ENCODE peak calls at places on chromosomes 12 and 14, in nine cellular contexts. O is AG10803; F is psoas muscle; Y is activated B cell treated with CpG ODN at 0.5 μM for 24 hours; A is CD8-positive, alpha-beta T cell; B is GM13976; G is fibroblast of lung; R is left ventricle myocardium inferior; U is cardiac muscle cell. J is an unnamed sample.

GRCh38 chr12:25811656-25812126 is 146.8 kb upstream of the RASSF8 start:
- DNase-seq in O (peak), F (no peak), Y (no peak), A (no peak), B (peak), G (no peak), R (no peak), U (no peak), J (no peak)

GRCh38 chr14:39055786-39056474 is 47.1 kb downstream of the SEC23A start:
- DNase-seq in O (no peak), F (no peak), Y (no peak), A (no peak), B (no peak), G (peak), R (no peak), U (peak), J (no peak)

GRCh38 chr12:91382081-91382543 is 199.5 kb upstream of the DCN start:
- DNase-seq in O (peak), F (peak), Y (peak), A (peak), B (peak), G (peak), R (peak), U (peak), J (peak)

GRCh38 chr14:91223028-91223783 is 21.3 kb downstream of the GPR68 start:
- DNase-seq in O (no peak), F (no peak), Y (no peak), A (no peak), B (no peak), G (no peak), R (no peak), U (no peak), J (no peak)

GRCh38 chr14:69636051-69636639 is 24.7 kb downstream of the SUSD6 start:
- DNase-seq in O (no peak), F (no peak), Y (no peak), A (no peak), B (no peak), G (no peak), R (no peak), U (no peak), J (no peak)

GRCh38 chr14:102363182-102363952 is 626 bp downstream of the TECPR2 start:
- DNase-seq in O (peak), F (peak), Y (no peak), A (no peak), B (peak), G (peak), R (peak), U (no peak), J (no peak)

GRCh38 chr12:124734224-124734788 is 129.4 kb downstream of the SCARB1 start:
- DNase-seq in O (no peak), F (peak), Y (no peak), A (no peak), B (no peak), G (peak), R (peak), U (peak), J (no peak)

GRCh38 chr12:94832780-94833760 is 170.4 kb downstream of the NDUFA12 start:
- DNase-seq in O (no peak), F (peak), Y (no peak), A (no peak), B (peak), G (peak), R (no peak), U (peak), J (peak)

GRCh38 chr14:103209054-103209453 is 85.8 kb downstream of the TNFAIP2 start:
- DNase-seq in O (peak), F (no peak), Y (no peak), A (no peak), B (no peak), G (no peak), R (no peak), U (no peak), J (no peak)

GRCh38 chr12:101743724-101744472 is 4.6 kb upstream of the SYCP3 start:
- DNase-seq in O (peak), F (no peak), Y (peak), A (no peak), B (peak), G (no peak), R (no peak), U (no peak), J (no peak)

GRCh38 chr12:12562016-12562483 is 613 bp downstream of the DUSP16 start:
- DNase-seq in O (peak), F (peak), Y (peak), A (peak), B (peak), G (peak), R (peak), U (peak), J (peak)

GRCh38 chr14:75428230-75429104 is 645 bp downstream of the JDP2 start:
- DNase-seq in O (peak), F (peak), Y (peak), A (no peak), B (peak), G (no peak), R (peak), U (peak), J (peak)

GRCh38 chr14:74975059-74975810 is 19.8 kb upstream of the PGF start:
- DNase-seq in O (no peak), F (peak), Y (no peak), A (no peak), B (no peak), G (peak), R (peak), U (no peak), J (peak)

GRCh38 chr12:13559318-13559978 is 362.9 kb downstream of the EMP1 start:
- DNase-seq in O (no peak), F (no peak), Y (no peak), A (no peak), B (no peak), G (no peak), R (no peak), U (no peak), J (no peak)

GRCh38 chr12:54337280-54337842 is 12.4 kb downstream of the COPZ1 start:
- DNase-seq in O (no peak), F (no peak), Y (no peak), A (no peak), B (no peak), G (peak), R (no peak), U (peak), J (no peak)

GRCh38 chr12:65414526-65414925 is 136.0 kb downstream of the MSRB3 start:
- DNase-seq in O (peak), F (no peak), Y (no peak), A (no peak), B (no peak), G (no peak), R (no peak), U (no peak), J (no peak)

GRCh38 chr12:49367381-49368239 is at the start of gene SPATS2:
- DNase-seq in O (no peak), F (peak), Y (no peak), A (no peak), B (no peak), G (no peak), R (peak), U (no peak), J (peak)

GRCh38 chr12:21828779-21829178 is 54.3 kb upstream of the KCNJ8 start:
- DNase-seq in O (peak), F (no peak), Y (no peak), A (no peak), B (no peak), G (peak), R (peak), U (no peak), J (no peak)

GRCh38 chr12:93003540-93004239 is 74.6 kb upstream of the EEA1 start:
- DNase-seq in O (no peak), F (no peak), Y (no peak), A (no peak), B (no peak), G (peak), R (no peak), U (no peak), J (no peak)

GRCh38 chr12:38782393-38782792 is 123.0 kb downstream of the CPNE8 start:
- DNase-seq in O (no peak), F (no peak), Y (no peak), A (no peak), B (no peak), G (no peak), R (no peak), U (no peak), J (no peak)

GRCh38 chr12:57840701-57841100 is 5.8 kb downstream of the CTDSP2 start:
- DNase-seq in O (no peak), F (no peak), Y (no peak), A (no peak), B (no peak), G (no peak), R (no peak), U (peak), J (peak)

GRCh38 chr12:107736914-107737313 is 24.0 kb downstream of the PRDM4 start:
- DNase-seq in O (no peak), F (no peak), Y (peak), A (no peak), B (peak), G (no peak), R (no peak), U (no peak), J (no peak)
- TF ChIP-seq CTCF in O (no peak), F (no peak), Y (no peak), A (no peak), B (peak), G (no peak), R (no peak), U (no peak), J (no peak)

GRCh38 chr12:127077262-127078045 is 1189.5 kb upstream of the TMEM132C start:
- DNase-seq in O (no peak), F (no peak), Y (no peak), A (no peak), B (no peak), G (no peak), R (no peak), U (peak), J (no peak)
- TF ChIP-seq CTCF in O (no peak), F (no peak), Y (no peak), A (no peak), B (no peak), G (no peak), R (no peak), U (no peak), J (peak)

GRCh38 chr14:67133595-67134441 is 55.4 kb upstream of the GARIN2 start:
- DNase-seq in O (no peak), F (no peak), Y (no peak), A (no peak), B (no peak), G (no peak), R (no peak), U (no peak), J (no peak)

GRCh38 chr14:67137744-67138371 is 51.4 kb upstream of the GARIN2 start:
- DNase-seq in O (peak), F (no peak), Y (no peak), A (no peak), B (peak), G (peak), R (no peak), U (no peak), J (no peak)
- TF ChIP-seq CTCF in O (peak), F (peak), Y (no peak), A (no peak), B (peak), G (no peak), R (peak), U (peak), J (peak)

DNA sequence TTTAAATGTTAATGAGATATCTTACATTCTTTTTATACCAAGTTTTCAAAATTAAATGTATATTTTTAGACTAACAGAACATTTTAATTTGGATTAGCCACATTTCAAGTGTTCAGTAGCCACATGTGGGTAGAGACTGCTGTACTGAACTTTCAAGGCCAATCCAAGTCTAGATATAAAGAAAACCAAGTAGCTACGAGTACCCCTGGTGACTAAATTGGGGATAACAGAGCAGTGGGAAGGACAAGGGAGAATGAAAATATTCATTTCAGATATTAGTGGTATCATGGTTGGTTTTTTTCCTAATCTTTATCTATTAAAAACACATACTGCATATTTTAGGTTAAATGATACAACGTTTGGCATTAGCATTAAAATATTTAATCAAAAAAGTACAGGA is 69.4 kb upstream of the RHOJ start:
- DNase-seq in O (no peak), F (no peak), Y (no peak), A (no peak), B (no peak), G (peak), R (no peak), U (peak), J (peak)
- TF ChIP-seq CTCF in O (peak), F (no peak), Y (no peak), A (no peak), B (no peak), G (peak), R (no peak), U (peak), J (peak)

GRCh38 chr12:98645572-98646067 is 530 bp downstream of the APAF1 start:
- DNase-seq in O (no peak), F (no peak), Y (no peak), A (no peak), B (no peak), G (no peak), R (no peak), U (peak), J (no peak)

GRCh38 chr12:98644433-98644711 is 216 bp downstream of the IKBIP start:
- DNase-seq in O (no peak), F (no peak), Y (no peak), A (peak), B (peak), G (no peak), R (no peak), U (peak), J (peak)

GRCh38 chr12:98644712-98645571 is at the start of the genes APAF1 and IKBIP:
- DNase-seq in O (peak), F (peak), Y (peak), A (peak), B (peak), G (peak), R (peak), U (peak), J (peak)

GRCh38 chr12:98646165-98646764 is 1.2 kb downstream of the APAF1 start:
- DNase-seq in O (peak), F (no peak), Y (no peak), A (no peak), B (no peak), G (peak), R (no peak), U (peak), J (no peak)
- TF ChIP-seq CTCF in O (peak), F (peak), Y (no peak), A (no peak), B (no peak), G (no peak), R (no peak), U (no peak), J (peak)